ENCODE peak calls at places on chromosomes 1 and 21, in nine cellular contexts. C, I, B, S, E, N, Z, G and U are unnamed samples.

GRCh38 chr1:22636369-22636768 is at the start of gene C1QA:
- DNase-seq in N (no peak), B (peak; percentile 43), I (no peak), G (no peak), Z (no peak), S (no peak), C (peak; percentile 65), E (no peak), U (no peak)

GRCh38 chr1:21294266-21295058 is 4.2 kb upstream of the ECE1 start:
- DNase-seq in B (no peak), G (no peak), Z (peak; percentile 91), I (no peak), C (peak; percentile 90), N (peak; percentile 69), E (peak; percentile 86), S (no peak), U (no peak)

GRCh38 chr21:46078984-46079356 is 18.9 kb upstream of the COL6A2 start:
- DNase-seq in I (no peak), S (no peak), G (no peak), C (no peak), Z (no peak), B (peak; percentile 27), E (no peak), N (peak; percentile 1), U (no peak)

GRCh38 chr1:24864409-24864808 is 65.7 kb downstream of the RUNX3 start:
- DNase-seq in B (no peak), I (no peak), S (no peak), C (no peak), N (no peak), E (no peak), G (no peak), Z (no peak), U (no peak)

GRCh38 chr1:12457771-12458170 is 160.2 kb downstream of the DHRS3 start:
- DNase-seq in G (no peak), Z (no peak), S (no peak), C (no peak), I (no peak), N (no peak), B (no peak), E (no peak), U (no peak)

GRCh38 chr1:20640183-20640597 is 6.9 kb downstream of the PINK1 start:
- DNase-seq in N (peak; percentile 57), S (peak; percentile 27), Z (no peak), G (peak; percentile 54), C (no peak), I (peak; percentile 45), B (peak; percentile 61), E (peak; percentile 17), U (peak; percentile 67)

GRCh38 chr1:245197911-245198379 is 43.2 kb downstream of the KIF26B start:
- DNase-seq in B (no peak), G (peak; percentile 79), N (no peak), C (no peak), E (no peak), I (no peak), S (peak; percentile 40), Z (no peak), U (no peak)

GRCh38 chr1:52337439-52337838 is 28.6 kb downstream of the CC2D1B start:
- DNase-seq in C (no peak), B (no peak), Z (no peak), E (no peak), N (no peak), G (no peak), S (no peak), I (no peak), U (no peak)

GRCh38 chr21:44773291-44773932 is 28.2 kb downstream of the UBE2G2 start:
- DNase-seq in N (no peak), B (no peak), E (no peak), G (no peak), C (no peak), I (no peak), Z (no peak), S (no peak), U (peak; percentile 74)

GRCh38 chr1:235557495-235557894 is 53.2 kb upstream of the B3GALNT2 start:
- DNase-seq in B (no peak), Z (no peak), S (no peak), G (no peak), I (no peak), E (no peak), N (peak; percentile 25), C (no peak), U (no peak)
- TF ChIP-seq CTCF in B (no peak), Z (peak; percentile 43), S (peak; percentile 24), G (no peak), I (no peak), E (no peak), N (peak; percentile 48), C (no peak), U (no peak)

GRCh38 chr1:153958111-153958960 is at the start of gene CRTC2:
- DNase-seq in B (peak; percentile 99), N (peak; percentile 99), G (peak; percentile 98), S (peak; percentile 98), Z (peak; percentile 94), E (peak; percentile 95), C (peak; percentile 99), I (peak; percentile 98), U (peak; percentile 99)
- TF ChIP-seq CTCF in B (no peak), N (no peak), G (peak; percentile 4), S (no peak), Z (no peak), E (no peak), C (no peak), I (no peak), U (no peak)

GRCh38 chr1:233376711-233377110 is 49.2 kb downstream of the MAP3K21 start:
- DNase-seq in I (no peak), G (no peak), C (no peak), Z (no peak), S (no peak), E (no peak), N (no peak), B (no peak), U (no peak)
- TF ChIP-seq CTCF in I (peak; percentile 15), G (no peak), C (no peak), Z (no peak), S (no peak), E (no peak), N (no peak), B (no peak), U (no peak)

DNA sequence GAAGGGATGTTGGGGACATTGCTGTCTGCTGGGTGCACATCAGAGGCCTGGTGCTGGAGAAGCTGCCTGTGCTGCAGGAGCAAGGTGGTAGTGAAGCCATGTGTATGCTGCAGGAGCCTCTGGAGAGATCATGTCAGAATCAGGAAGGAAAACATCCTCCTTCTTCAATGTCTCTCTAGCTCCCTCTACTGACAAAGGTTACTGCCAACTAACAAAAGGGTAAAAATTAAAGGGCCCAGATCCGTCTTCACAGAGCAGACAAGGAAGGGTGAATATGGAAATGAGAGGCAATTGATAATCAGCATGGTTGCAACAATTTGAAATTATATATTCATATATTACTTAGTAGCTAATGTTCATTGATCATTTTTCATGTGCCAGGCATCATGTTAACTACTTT is 32.2 kb downstream of the FAM177B start:
- DNase-seq in Z (no peak), B (no peak), E (no peak), I (peak; percentile 33), G (no peak), N (no peak), C (no peak), S (no peak), U (no peak)
- TF ChIP-seq CTCF in Z (peak; percentile 40), B (no peak), E (no peak), I (no peak), G (no peak), N (peak; percentile 49), C (no peak), S (peak; percentile 32), U (no peak)

GRCh38 chr1:234188454-234188792 is 184.8 kb upstream of the COA6 start:
- DNase-seq in S (no peak), E (no peak), B (no peak), N (peak; percentile 91), Z (no peak), I (peak; percentile 18), C (no peak), G (no peak), U (peak; percentile 94)
- TF ChIP-seq CTCF in S (peak; percentile 35), E (no peak), B (no peak), N (peak; percentile 89), Z (peak; percentile 41), I (no peak), C (no peak), G (no peak), U (peak; percentile 53)

DNA sequence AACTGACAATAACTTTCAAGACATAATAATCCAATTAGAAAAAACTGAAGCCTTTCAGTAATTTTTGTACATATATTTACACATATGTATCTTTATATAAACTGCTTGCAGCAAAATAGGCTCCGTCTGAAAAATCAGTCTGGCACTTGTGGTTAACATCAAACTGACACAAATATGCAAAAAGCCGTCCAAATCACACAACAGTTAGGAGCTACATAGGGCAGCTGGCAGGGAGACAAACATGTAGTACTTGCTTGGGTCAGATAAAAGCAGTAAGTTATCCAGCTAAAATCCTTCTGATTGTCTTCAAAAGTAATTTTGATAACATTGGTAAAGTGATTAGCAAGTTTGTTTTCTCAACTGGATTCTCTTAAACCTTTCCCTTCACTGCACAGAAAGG is 14.7 kb upstream of the GUCA2A start:
- DNase-seq in Z (no peak), I (no peak), C (no peak), E (no peak), B (no peak), S (no peak), N (no peak), G (peak; percentile 71), U (no peak)
- TF ChIP-seq CTCF in Z (no peak), I (no peak), C (no peak), E (no peak), B (no peak), S (no peak), N (no peak), G (no peak), U (no peak)

GRCh38 chr1:42336978-42337377 is 1.9 kb upstream of the FOXJ3 start:
- DNase-seq in N (no peak), Z (no peak), S (no peak), G (no peak), E (no peak), C (no peak), I (no peak), B (no peak), U (no peak)

GRCh38 chr1:42340898-42341297 is 5.9 kb upstream of the FOXJ3 start:
- DNase-seq in B (no peak), E (no peak), N (no peak), Z (no peak), C (no peak), G (no peak), S (no peak), I (no peak), U (no peak)

GRCh38 chr1:42335809-42336518 is 929 bp upstream of the FOXJ3 start:
- DNase-seq in B (no peak), S (no peak), E (no peak), Z (no peak), G (peak; percentile 45), I (peak; percentile 72), C (no peak), N (no peak), U (peak; percentile 94)

GRCh38 chr1:42343049-42343448 is 8.0 kb upstream of the FOXJ3 start:
- DNase-seq in N (no peak), C (no peak), E (no peak), Z (no peak), I (no peak), S (no peak), G (no peak), B (no peak), U (no peak)

GRCh38 chr1:42340093-42340492 is 5.1 kb upstream of the FOXJ3 start:
- DNase-seq in S (no peak), N (no peak), B (no peak), Z (no peak), G (peak; percentile 16), I (peak; percentile 84), C (no peak), E (no peak), U (peak; percentile 93)
- TF ChIP-seq CTCF in S (no peak), N (no peak), B (no peak), Z (no peak), G (no peak), I (no peak), C (no peak), E (no peak), U (no peak)

GRCh38 chr1:19179597-19180271 is 30.3 kb downstream of the UBR4 start:
- DNase-seq in G (peak; percentile 41), E (no peak), B (no peak), I (peak; percentile 44), C (no peak), S (no peak), N (peak; percentile 12), Z (no peak), U (peak; percentile 24)
- TF ChIP-seq CTCF in G (peak; percentile 18), E (peak; percentile 30), B (no peak), I (no peak), C (no peak), S (peak; percentile 32), N (peak; percentile 51), Z (peak; percentile 30), U (peak; percentile 50)